ENCODE peak calls at places on chromosomes 4 and X, in six cellular contexts. A is left cardiac atrium; F is nephron progenitor cell; X is NCI-H524; I is stimulated activated CD4-positive, alpha-beta T cell treated with anti-CD3 and anti-CD28 coated beads, Interleukin-1b, Interleukin-23, amount 100 ng/mL, for 48 hours; Z is HFFc6. B is an unnamed sample.

GRCh38 chr4:128459547-128459946 is 171.9 kb upstream of the PGRMC2 start:
- DNase-seq in F (no peak), Z (no peak), A (no peak), I (no peak), X (no peak), B (no peak)

GRCh38 chrX:119497185-119497584 is 28.9 kb downstream of the SLC25A5 start:
- DNase-seq in Z (no peak), A (no peak), I (no peak), F (no peak), X (no peak), B (no peak)

GRCh38 chr4:170853422-170854021 is 763.8 kb upstream of the AADAT start:
- DNase-seq in F (peak; percentile 72), A (peak; percentile 20), I (peak; percentile 3), X (peak; percentile 12), Z (no peak), B (peak; percentile 7)

GRCh38 chrX:39577976-39578962 is 519.5 kb downstream of the BCOR start:
- DNase-seq in X (peak; percentile 67), A (peak; percentile 26), I (peak; percentile 77), F (no peak), Z (no peak), B (no peak)

GRCh38 chrX:17743913-17744312 is 6.6 kb downstream of the SCML1 start:
- DNase-seq in Z (no peak), F (no peak), I (no peak), X (no peak), A (no peak), B (peak; percentile 23)

GRCh38 chr4:4647041-4647440 is 105.2 kb upstream of the STX18 start:
- DNase-seq in Z (peak; percentile 48), I (no peak), F (no peak), X (no peak), A (no peak), B (peak; percentile 50)

GRCh38 chrX:47577424-47577823 is 4.8 kb upstream of the TIMP1 start:
- DNase-seq in I (no peak), X (no peak), Z (no peak), F (no peak), A (no peak), B (peak; percentile 10)

GRCh38 chr4:75598390-75598789 is 31.9 kb downstream of the CDKL2 start:
- DNase-seq in F (no peak), X (no peak), I (no peak), A (no peak), Z (peak; percentile 58), B (peak; percentile 16)

GRCh38 chr4:185370291-185370690 is 25.4 kb downstream of the LRP2BP start:
- DNase-seq in X (no peak), I (no peak), F (no peak), A (no peak), Z (no peak), B (no peak)

GRCh38 chr4:140004580-140005314 is 149.2 kb downstream of the MAML3 start:
- DNase-seq in Z (no peak), A (peak; percentile 61), F (peak; percentile 52), X (peak; percentile 27), I (no peak), B (peak; percentile 6)

GRCh38 chrX:123087326-123087725 is 96.8 kb upstream of the GRIA3 start:
- DNase-seq in X (no peak), F (no peak), A (no peak), Z (peak; percentile 26), I (no peak), B (no peak)

GRCh38 chr4:61395754-61396153 is 195.6 kb downstream of the ADGRL3 start:
- DNase-seq in I (no peak), A (no peak), F (no peak), X (no peak), Z (no peak), B (no peak)

GRCh38 chr4:722181-722725 is 16.6 kb downstream of the PCGF3 start:
- DNase-seq in Z (no peak), X (no peak), I (no peak), A (no peak), F (no peak), B (no peak)

GRCh38 chr4:145739840-145740239 is 59.9 kb downstream of the C4orf51 start:
- DNase-seq in X (peak; percentile 2), Z (no peak), F (no peak), A (no peak), I (no peak), B (no peak)

GRCh38 chr4:26126135-26126718 is 194.6 kb upstream of the RBPJ start:
- DNase-seq in A (no peak), Z (no peak), X (no peak), F (no peak), I (no peak), B (no peak)

GRCh38 chr4:152894673-152895072 is 41.5 kb upstream of the FHDC1 start:
- DNase-seq in X (no peak), Z (peak; percentile 18), I (no peak), A (no peak), F (no peak), B (peak; percentile 48)

GRCh38 chr4:134326866-134327265 is 125.3 kb upstream of the PABPC4L start:
- DNase-seq in X (no peak), F (no peak), Z (no peak), A (no peak), I (no peak), B (no peak)

GRCh38 chr4:2469192-2469984 is 482 bp downstream of the RNF4 start:
- DNase-seq in X (no peak), F (peak; percentile 58), I (peak; percentile 76), A (peak; percentile 69), Z (no peak), B (peak; percentile 6)

GRCh38 chr4:102663073-102663472 is 97.7 kb downstream of the MANBA start:
- DNase-seq in X (no peak), F (no peak), I (no peak), Z (peak; percentile 75), A (no peak), B (peak; percentile 75)

B was measured in HCEC 1CT.